ENCODE peak calls at places on chromosomes 2 and 18, in five cellular contexts. F is astrocyte of the cerebellum, G is foreskin fibroblast, L is GM12865, Q is astrocyte of the spinal cord. R is an unnamed sample.

GRCh38 chr2:47232738-47233415 is 77.8 kb upstream of the STPG4 start:
- DNase-seq in L (no peak), F (no peak), Q (peak; percentile 33), G (no peak), R (no peak)

GRCh38 chr2:22536131-22536530 is 848.8 kb upstream of the KLHL29 start:
- DNase-seq in F (no peak), G (no peak), L (no peak), Q (no peak), R (no peak)

GRCh38 chr2:117269574-117269973 is 544.9 kb upstream of the DDX18 start:
- DNase-seq in Q (no peak), G (no peak), L (no peak), F (no peak), R (no peak)

GRCh38 chr2:154694881-154695280 is 3.6 kb upstream of the KCNJ3 start:
- DNase-seq in Q (no peak), L (no peak), G (no peak), F (no peak), R (no peak)

GRCh38 chr18:44507729-44508325 is 172.9 kb upstream of the SETBP1 start:
- DNase-seq in G (no peak), L (peak; percentile 54), Q (no peak), F (no peak), R (no peak)

GRCh38 chr2:130864830-130865229 is 28.1 kb downstream of the ARHGEF4 start:
- DNase-seq in G (peak; percentile 44), L (no peak), F (peak; percentile 8), Q (peak; percentile 49), R (peak; percentile 72)

GRCh38 chr2:675982-676646 is 1.1 kb downstream of the TMEM18 start:
- DNase-seq in Q (peak; percentile 86), F (peak; percentile 68), L (peak; percentile 57), G (peak; percentile 89), R (peak; percentile 82)

GRCh38 chr2:27370816-27371620 is 602 bp downstream of the SNX17 start:
- DNase-seq in Q (peak; percentile 34), L (peak; percentile 81), F (no peak), G (no peak), R (no peak)

GRCh38 chr2:224077773-224078507 is 38.9 kb upstream of the SERPINE2 start:
- DNase-seq in G (no peak), L (no peak), F (no peak), Q (no peak), R (no peak)

DNA sequence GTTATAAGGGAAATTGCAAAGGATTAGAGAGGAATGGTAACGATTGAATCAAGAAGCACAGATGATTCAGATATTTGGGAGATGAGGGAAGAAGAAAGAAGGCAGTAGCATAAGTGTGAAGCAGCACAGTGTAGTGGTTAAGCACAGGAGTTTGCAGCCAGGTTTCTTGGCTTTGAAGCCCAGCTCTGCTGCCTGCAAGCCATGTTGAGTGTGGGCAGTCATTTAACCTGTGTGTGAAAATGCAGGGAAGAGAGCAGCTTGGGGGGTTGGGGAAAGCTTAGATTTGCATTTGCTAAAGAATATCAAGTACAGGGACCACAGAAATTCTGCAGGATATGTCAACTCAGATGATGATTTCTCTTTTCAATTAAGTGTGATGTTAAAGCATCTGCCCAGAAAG is 21.5 kb upstream of the RBMS1 start:
- DNase-seq in L (no peak), F (no peak), G (no peak), Q (no peak), R (no peak)
- H3K4me3 ChIP-seq in L (no peak overlapping the region), F (no peak overlapping the region), G (no peak overlapping the region), Q (no peak overlapping the region), R (no peak overlapping the region)

GRCh38 chr2:9548506-9548905 is 7.1 kb downstream of the ADAM17 start:
- DNase-seq in F (no peak), G (peak; percentile 32), Q (peak; percentile 48), L (peak; percentile 73), R (no peak)
- H3K4me3 ChIP-seq in F (no peak overlapping the region), G (no peak overlapping the region), Q (no peak overlapping the region), L (peak overlapping the region; percentile 61), R (no peak overlapping the region)

GRCh38 chr2:63710732-63711131 is 122.0 kb downstream of the MDH1 start:
- DNase-seq in G (no peak), F (no peak), Q (no peak), L (no peak), R (no peak)

GRCh38 chr2:63719052-63719451 is 122.6 kb upstream of the UGP2 start:
- DNase-seq in G (no peak), Q (no peak), L (no peak), F (no peak), R (no peak)

GRCh38 chr2:63712748-63713147 is 124.0 kb downstream of the MDH1 start:
- DNase-seq in Q (no peak), F (no peak), G (peak; percentile 84), L (no peak), R (no peak)

GRCh38 chr2:63721082-63721424 is 120.6 kb upstream of the UGP2 start:
- DNase-seq in L (no peak), Q (no peak), G (no peak), F (no peak), R (no peak)

DNA sequence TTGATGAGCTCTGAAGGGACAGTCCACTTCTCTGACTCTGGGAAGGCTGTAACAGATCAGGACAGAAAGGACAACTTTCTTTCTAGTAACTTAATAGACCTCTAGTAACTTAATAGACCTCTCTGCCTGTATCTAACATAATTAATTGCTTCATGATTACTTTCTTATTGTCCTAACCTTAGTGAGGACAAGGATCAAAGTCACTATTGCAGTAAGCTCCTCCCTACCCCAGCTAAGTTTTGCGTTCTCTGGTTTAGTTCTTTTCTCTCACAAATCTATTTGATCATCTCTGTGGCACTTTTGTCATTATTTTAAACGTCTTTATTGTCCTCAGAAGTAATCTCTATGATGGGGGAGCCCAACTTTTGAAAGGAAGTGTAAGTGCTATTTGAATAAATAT is 125.5 kb upstream of the UGP2 start:
- DNase-seq in Q (no peak), L (no peak), G (no peak), F (no peak), R (no peak)
- H3K4me3 ChIP-seq in Q (no peak overlapping the region), L (no peak overlapping the region), G (no peak overlapping the region), F (no peak overlapping the region), R (no peak overlapping the region)

GRCh38 chr2:181376999-181377398 is 80.2 kb upstream of the ITGA4 start:
- DNase-seq in F (no peak), G (no peak), Q (no peak), L (no peak), R (no peak)
- H3K4me3 ChIP-seq in F (no peak overlapping the region), G (no peak overlapping the region), Q (no peak overlapping the region), L (no peak overlapping the region), R (no peak overlapping the region)

GRCh38 chr2:160270571-160271113 is 70.6 kb upstream of the ITGB6 start:
- DNase-seq in F (no peak), L (no peak), G (no peak), Q (no peak), R (no peak)
- H3K4me3 ChIP-seq in F (peak overlapping the region; percentile 24), L (no peak overlapping the region), G (peak overlapping the region; percentile 29), Q (peak overlapping the region; percentile 1), R (peak overlapping the region; percentile 41)

DNA sequence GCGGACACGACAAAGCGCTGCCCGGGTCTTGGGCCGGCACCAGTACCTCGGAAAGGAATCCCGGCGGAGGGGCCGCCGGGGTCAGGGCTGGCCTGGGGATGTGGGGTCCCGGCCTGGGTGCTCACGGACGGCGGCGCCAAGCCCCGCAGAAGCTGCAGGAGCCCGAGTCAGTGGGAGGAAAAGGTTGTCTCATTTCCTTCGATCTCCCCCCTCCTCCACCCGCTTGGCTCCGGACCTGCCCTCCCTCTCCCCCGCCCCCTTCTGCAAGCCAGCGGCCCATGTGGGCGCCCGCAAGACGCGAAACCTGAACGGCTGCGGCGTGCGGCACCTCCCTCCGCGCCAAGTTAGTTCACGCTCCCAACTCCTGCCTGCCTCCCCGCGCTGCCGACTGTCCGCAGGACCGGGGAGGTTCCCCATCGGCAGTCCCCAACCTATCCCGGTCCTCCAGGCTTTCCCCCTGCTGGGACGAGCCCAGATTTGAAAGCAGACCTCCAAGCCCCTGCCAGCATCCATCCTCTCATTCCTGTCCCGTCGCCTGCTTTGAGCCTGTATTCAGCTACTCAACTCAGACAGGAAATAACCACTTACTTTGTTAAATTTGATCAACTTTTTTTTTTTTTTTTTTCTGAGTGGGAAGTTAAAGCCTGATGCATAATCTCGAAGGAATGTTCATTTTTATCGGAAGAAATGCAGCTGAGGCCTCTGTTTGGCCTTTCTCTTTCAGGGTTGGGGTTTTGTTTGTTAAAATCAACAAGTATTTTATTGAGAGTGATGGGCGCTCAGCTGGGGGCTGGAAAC is at the start of gene EVA1A:
- DNase-seq in G (peak; percentile 82), Q (peak; percentile 90), F (peak; percentile 61), L (peak; percentile 41), R (peak; percentile 52)
- H3K4me3 ChIP-seq in G (peak within 1 kb of the TSS; percentile 82), Q (peak within 1 kb of the TSS; percentile 73), F (peak within 1 kb of the TSS; percentile 76), L (peak within 1 kb of the TSS; percentile 57), R (peak within 1 kb of the TSS; percentile 67)

GRCh38 chr2:118841828-118842461 is 5.5 kb downstream of the EN1 start:
- DNase-seq in L (no peak), Q (no peak), F (no peak), G (no peak), R (no peak)

GRCh38 chr2:118843492-118844132 is 3.8 kb downstream of the EN1 start:
- DNase-seq in F (no peak), G (no peak), L (no peak), Q (no peak), R (no peak)

GRCh38 chr2:118841450-118841827 is 6.0 kb downstream of the EN1 start:
- DNase-seq in Q (no peak), F (no peak), L (no peak), G (no peak), R (no peak)

GRCh38 chr2:118844261-118845004 is 3.0 kb downstream of the EN1 start:
- DNase-seq in L (no peak), Q (no peak), G (no peak), F (no peak), R (no peak)

DNA sequence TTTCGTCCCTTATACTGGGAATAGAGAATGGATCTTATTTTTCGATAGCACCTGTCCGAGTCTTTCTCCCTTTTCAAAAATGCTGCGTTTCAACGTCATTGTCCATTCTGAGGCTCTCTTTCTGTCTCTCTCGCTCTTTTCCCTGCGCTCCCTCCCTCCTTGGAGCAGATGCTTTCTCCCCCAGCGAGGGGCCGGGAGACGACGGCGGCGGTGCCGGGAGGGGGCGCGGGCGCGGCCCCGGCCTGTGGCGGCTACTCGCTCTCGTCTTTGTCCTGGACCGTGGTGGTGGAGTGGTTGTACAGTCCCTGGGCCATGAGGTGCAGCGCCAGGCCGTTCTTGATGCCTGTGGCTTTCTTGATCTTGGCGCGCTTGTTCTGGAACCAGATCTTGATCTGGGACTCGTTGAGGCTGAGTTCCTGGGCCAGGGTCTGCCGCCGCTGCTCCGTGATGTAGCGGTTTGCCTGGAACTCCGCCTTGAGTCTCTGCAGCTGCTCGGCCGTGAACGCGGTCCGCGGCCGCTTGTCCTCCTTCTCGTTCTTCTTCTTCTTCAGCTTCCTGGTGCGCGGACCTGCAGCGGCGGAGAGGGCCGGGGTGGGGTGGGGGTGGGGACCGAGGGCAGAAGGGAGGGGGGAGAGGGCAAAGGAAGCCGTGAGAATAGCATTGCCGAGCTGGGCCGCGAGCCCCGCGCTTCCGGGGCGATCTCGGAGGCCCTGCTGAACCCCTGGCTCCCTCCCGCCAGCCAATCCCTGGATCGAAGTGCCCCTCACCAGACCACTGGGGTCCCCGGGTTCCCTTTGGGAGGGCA is 4.6 kb downstream of the EN1 start:
- DNase-seq in G (no peak), L (no peak), Q (no peak), F (no peak), R (no peak)
- H3K4me3 ChIP-seq in G (no peak overlapping the region), L (no peak overlapping the region), Q (peak overlapping the region; percentile 30), F (peak overlapping the region; percentile 48), R (peak overlapping the region; percentile 63)